ENCODE peak calls at places on chromosomes 12 and 14, in four cellular contexts. One of them, this sample, is unnamed.
A peak's percentile ranks its signal among the peaks of the same experiment; 100 is the strongest.

GRCh38 chr12:49888461-49889151 is 15.1 kb downstream of the FAIM2 start:
- DNase-seq in mammary epithelial cell: peak; percentile 11
- DNase-seq in neural progenitor cell: no peak
- DNase-seq in HepG2: no peak
- DNase-seq in this sample: no peak

GRCh38 chr12:50182461-50182860 is 15.3 kb upstream of the CERS5 start:
- DNase-seq in mammary epithelial cell: no peak
- DNase-seq in neural progenitor cell: no peak
- DNase-seq in HepG2: no peak
- DNase-seq in this sample: no peak

GRCh38 chr14:100734031-100734990 is 7.6 kb downstream of the DLK1 start:
- DNase-seq in mammary epithelial cell: no peak
- DNase-seq in neural progenitor cell: no peak
- DNase-seq in HepG2: no peak
- DNase-seq in this sample: no peak

GRCh38 chr12:153080-153746 is 60.7 kb downstream of the SLC6A12 start:
- DNase-seq in mammary epithelial cell: peak; percentile 36
- DNase-seq in neural progenitor cell: peak; percentile 89
- DNase-seq in HepG2: peak; percentile 75
- DNase-seq in this sample: peak; percentile 76

GRCh38 chr14:101721951-101722661 is 39.4 kb upstream of the PPP2R5C start:
- DNase-seq in mammary epithelial cell: peak; percentile 85
- DNase-seq in neural progenitor cell: no peak
- DNase-seq in HepG2: peak; percentile 47
- DNase-seq in this sample: peak; percentile 75

GRCh38 chr12:89038831-89039509 is 313.3 kb downstream of the DUSP6 start:
- DNase-seq in mammary epithelial cell: no peak
- DNase-seq in neural progenitor cell: no peak
- DNase-seq in HepG2: no peak
- DNase-seq in this sample: no peak

GRCh38 chr14:64260418-64260817 is 33.8 kb downstream of the ESR2 start:
- DNase-seq in mammary epithelial cell: no peak
- DNase-seq in neural progenitor cell: no peak
- DNase-seq in HepG2: no peak
- DNase-seq in this sample: no peak

GRCh38 chr12:78402366-78403134 is 462.0 kb upstream of the SYT1 start:
- DNase-seq in mammary epithelial cell: no peak
- DNase-seq in neural progenitor cell: peak; percentile 20
- DNase-seq in HepG2: no peak
- DNase-seq in this sample: no peak

GRCh38 chr14:31530136-31530535 is 31.1 kb upstream of the NUBPL start:
- DNase-seq in mammary epithelial cell: no peak
- DNase-seq in neural progenitor cell: no peak
- DNase-seq in HepG2: no peak
- DNase-seq in this sample: no peak

GRCh38 chr12:128089961-128090360 is 177.0 kb upstream of the TMEM132C start:
- DNase-seq in mammary epithelial cell: no peak
- DNase-seq in neural progenitor cell: no peak
- DNase-seq in HepG2: no peak
- DNase-seq in this sample: no peak

GRCh38 chr14:70660967-70661871 is 19.5 kb downstream of the TTC9 start:
- DNase-seq in mammary epithelial cell: no peak
- DNase-seq in neural progenitor cell: no peak
- DNase-seq in HepG2: no peak
- DNase-seq in this sample: peak; percentile 59
- H3K4me1 ChIP-seq in mammary epithelial cell: peaks cover 30% of the 10 kb centered on the region
- H3K4me1 ChIP-seq in neural progenitor cell: peaks cover 16% of the 10 kb centered on the region
- H3K4me1 ChIP-seq in HepG2: no peaks in the 10 kb centered on the region
- H3K4me1 ChIP-seq in this sample: no peaks in the 10 kb centered on the region

GRCh38 chr14:58356268-58356667 is 39.5 kb upstream of the TOMM20L start:
- DNase-seq in mammary epithelial cell: no peak
- DNase-seq in neural progenitor cell: no peak
- DNase-seq in HepG2: no peak
- DNase-seq in this sample: no peak

GRCh38 chr14:58354817-58355216 is 40.9 kb upstream of the TOMM20L start:
- DNase-seq in mammary epithelial cell: no peak
- DNase-seq in neural progenitor cell: no peak
- DNase-seq in HepG2: no peak
- DNase-seq in this sample: no peak

DNA sequence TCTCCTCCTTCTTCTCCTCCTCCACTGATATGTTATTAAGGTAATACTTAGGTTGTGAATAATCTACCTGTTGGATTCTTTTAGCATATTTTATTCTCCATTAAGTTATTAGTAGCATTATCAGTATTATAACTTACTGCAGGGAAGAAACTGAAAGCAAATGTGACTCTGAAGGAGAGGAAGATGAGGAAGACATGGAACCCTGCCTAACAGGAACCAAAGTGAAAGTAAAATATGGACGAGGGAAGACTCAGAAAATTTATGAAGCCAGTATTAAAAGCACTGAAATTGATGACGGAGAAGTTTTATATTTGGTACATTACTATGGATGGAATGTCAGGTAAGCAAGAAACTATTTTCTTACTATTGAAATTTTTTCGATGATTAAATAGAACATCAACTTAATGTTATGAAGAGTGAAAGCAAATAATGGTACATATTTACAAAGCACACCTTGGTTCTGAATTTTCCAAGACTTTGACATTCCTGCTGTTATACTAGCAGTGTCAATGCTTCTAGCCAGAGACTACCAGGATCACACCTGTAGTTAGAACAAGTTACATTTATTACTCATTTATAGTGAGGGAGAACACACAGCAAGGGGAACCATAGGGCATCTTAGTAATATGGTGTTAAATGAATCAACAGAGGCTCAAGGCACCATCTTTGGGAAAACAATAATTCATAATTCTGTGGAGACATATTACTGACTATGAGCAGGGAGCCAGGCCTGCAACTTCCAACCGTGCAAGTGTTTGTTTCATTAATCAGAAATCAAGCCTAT is 42.0 kb upstream of the TOMM20L start:
- DNase-seq in mammary epithelial cell: no peak
- DNase-seq in neural progenitor cell: no peak
- DNase-seq in HepG2: no peak
- DNase-seq in this sample: peak; percentile 52
- H3K27ac ChIP-seq in mammary epithelial cell: no peak overlapping the region
- H3K27ac ChIP-seq in neural progenitor cell: no peak overlapping the region
- H3K27ac ChIP-seq in HepG2: no peak overlapping the region
- H3K27ac ChIP-seq in this sample: no peak overlapping the region

GRCh38 chr12:14950982-14951746 is 10.2 kb downstream of the ARHGDIB start:
- DNase-seq in mammary epithelial cell: peak; percentile 74
- DNase-seq in neural progenitor cell: peak; percentile 50
- DNase-seq in HepG2: peak; percentile 56
- DNase-seq in this sample: peak; percentile 65

GRCh38 chr12:14955876-14956811 is 5.3 kb downstream of the ARHGDIB start:
- DNase-seq in mammary epithelial cell: no peak
- DNase-seq in neural progenitor cell: no peak
- DNase-seq in HepG2: no peak
- DNase-seq in this sample: no peak

GRCh38 chr12:14953752-14954151 is 7.6 kb downstream of the ARHGDIB start:
- DNase-seq in mammary epithelial cell: no peak
- DNase-seq in neural progenitor cell: no peak
- DNase-seq in HepG2: no peak
- DNase-seq in this sample: no peak

GRCh38 chr12:14952295-14952995 is 9.0 kb downstream of the ARHGDIB start:
- DNase-seq in mammary epithelial cell: peak; percentile 95
- DNase-seq in neural progenitor cell: no peak
- DNase-seq in HepG2: peak; percentile 42
- DNase-seq in this sample: peak; percentile 44

GRCh38 chr12:14954269-14954668 is 7.1 kb downstream of the ARHGDIB start:
- DNase-seq in mammary epithelial cell: no peak
- DNase-seq in neural progenitor cell: no peak
- DNase-seq in HepG2: no peak
- DNase-seq in this sample: no peak
- H3K4me1 ChIP-seq in mammary epithelial cell: peaks cover 33% of the 10 kb centered on the region
- H3K4me1 ChIP-seq in neural progenitor cell: peaks cover 4% of the 10 kb centered on the region
- H3K4me1 ChIP-seq in HepG2: peaks cover 19% of the 10 kb centered on the region
- H3K4me1 ChIP-seq in this sample: peaks cover 6% of the 10 kb centered on the region

GRCh38 chr12:20448781-20449180 is 80.4 kb downstream of the PDE3A start:
- DNase-seq in mammary epithelial cell: no peak
- DNase-seq in neural progenitor cell: no peak
- DNase-seq in HepG2: no peak
- DNase-seq in this sample: no peak
- H3K27ac ChIP-seq in mammary epithelial cell: no peak overlapping the region
- H3K27ac ChIP-seq in neural progenitor cell: no peak overlapping the region
- H3K27ac ChIP-seq in HepG2: no peak overlapping the region
- H3K27ac ChIP-seq in this sample: no peak overlapping the region

GRCh38 chr12:104670439-104671406 is 214.0 kb downstream of the CHST11 start:
- DNase-seq in mammary epithelial cell: no peak
- DNase-seq in neural progenitor cell: no peak
- DNase-seq in HepG2: no peak
- DNase-seq in this sample: no peak

GRCh38 chr12:104672501-104673265 is 215.9 kb downstream of the CHST11 start:
- DNase-seq in mammary epithelial cell: peak; percentile 73
- DNase-seq in neural progenitor cell: no peak
- DNase-seq in HepG2: no peak
- DNase-seq in this sample: no peak

GRCh38 chr12:104672096-104672445 is 215.3 kb downstream of the CHST11 start:
- DNase-seq in mammary epithelial cell: no peak
- DNase-seq in neural progenitor cell: no peak
- DNase-seq in HepG2: no peak
- DNase-seq in this sample: no peak

GRCh38 chr12:104669851-104670337 is 213.1 kb downstream of the CHST11 start:
- DNase-seq in mammary epithelial cell: no peak
- DNase-seq in neural progenitor cell: no peak
- DNase-seq in HepG2: no peak
- DNase-seq in this sample: no peak

GRCh38 chr12:104671407-104672095 is 214.8 kb downstream of the CHST11 start:
- DNase-seq in mammary epithelial cell: peak; percentile 96
- DNase-seq in neural progenitor cell: no peak
- DNase-seq in HepG2: peak; percentile 53
- DNase-seq in this sample: peak; percentile 91
- H3K4me1 ChIP-seq in mammary epithelial cell: peaks cover 52% of the 10 kb centered on the region
- H3K4me1 ChIP-seq in neural progenitor cell: peaks cover 29% of the 10 kb centered on the region
- H3K4me1 ChIP-seq in HepG2: no peaks in the 10 kb centered on the region
- H3K4me1 ChIP-seq in this sample: peaks cover 21% of the 10 kb centered on the region

DNA sequence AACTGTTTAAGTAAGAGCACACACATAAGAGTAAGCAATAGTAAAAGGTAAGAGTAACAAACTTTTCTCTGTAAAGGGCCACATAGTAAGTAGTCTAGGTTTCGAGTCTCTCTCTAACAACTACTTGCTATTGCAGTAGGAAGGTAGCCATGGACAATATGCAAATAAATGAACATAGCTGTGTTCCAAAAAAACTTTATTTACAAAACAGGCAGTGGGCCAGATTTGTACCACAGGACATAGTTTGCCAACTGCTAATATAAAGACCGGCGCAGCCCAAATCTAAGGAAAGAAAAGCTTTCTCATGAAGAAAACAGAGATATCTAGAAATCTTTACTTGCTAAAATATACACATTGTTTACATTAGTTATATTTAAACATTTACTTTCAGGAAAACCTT is 239.0 kb upstream of the EGLN3 start:
- DNase-seq in mammary epithelial cell: no peak
- DNase-seq in neural progenitor cell: no peak
- DNase-seq in HepG2: no peak
- DNase-seq in this sample: no peak
- H3K27ac ChIP-seq in mammary epithelial cell: no peak overlapping the region
- H3K27ac ChIP-seq in neural progenitor cell: no peak overlapping the region
- H3K27ac ChIP-seq in HepG2: no peak overlapping the region
- H3K27ac ChIP-seq in this sample: no peak overlapping the region

DNA sequence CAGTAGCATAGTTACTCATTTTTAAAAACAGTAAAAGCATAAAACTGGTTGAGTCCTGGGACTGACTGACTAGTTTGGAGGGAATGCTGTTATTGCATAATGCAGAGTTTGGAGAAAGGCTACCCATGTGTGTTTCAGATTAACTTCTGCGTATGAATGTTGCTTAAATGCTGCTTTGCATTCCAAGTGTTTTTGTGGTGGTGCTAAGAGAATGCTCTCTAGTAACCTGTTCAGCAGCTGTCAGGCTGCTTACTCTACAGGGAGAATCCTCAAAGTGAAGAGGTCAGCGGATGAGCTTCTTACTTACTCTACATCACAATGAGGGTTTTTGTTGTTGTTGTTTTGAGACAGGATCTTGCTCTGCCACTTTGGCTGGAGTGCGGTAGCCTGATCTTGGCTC is 4.3 kb downstream of the DLST start:
- DNase-seq in mammary epithelial cell: peak; percentile 75
- DNase-seq in neural progenitor cell: peak; percentile 71
- DNase-seq in HepG2: no peak
- DNase-seq in this sample: no peak
- H3K4me1 ChIP-seq in mammary epithelial cell: peaks cover 62% of the 10 kb centered on the region
- H3K4me1 ChIP-seq in neural progenitor cell: peaks cover 27% of the 10 kb centered on the region
- H3K4me1 ChIP-seq in HepG2: peaks cover 68% of the 10 kb centered on the region
- H3K4me1 ChIP-seq in this sample: peaks cover 21% of the 10 kb centered on the region

This sample was measured in small intestine.